ENCODE peak calls at places on chromosomes 5 and 9, in six cellular contexts. C is psoas muscle, J is breast epithelium, Y is heart left ventricle, Z is Caco-2, B is right lobe of liver. L is an unnamed sample. For H3K4me1, the result is how much of the 10 kb centered on the place peaks cover.

GRCh38 chr5:177302354-177303110 is 987 bp downstream of the RAB24 start:
- DNase-seq in C (peak), J (no peak), Y (no peak), Z (peak), B (no peak), L (no peak)

GRCh38 chr9:36728651-36729520 is 156.2 kb downstream of the MELK start:
- DNase-seq in C (no peak), J (no peak), Y (no peak), Z (peak), B (peak), L (peak)

GRCh38 chr9:136944519-136945332 is at the start of the genes C8G and FBXW5:
- DNase-seq in C (peak), J (peak), Y (peak), Z (peak), B (peak), L (peak)

GRCh38 chr5:54624671-54625583 is 107.4 kb downstream of the SNX18 start:
- DNase-seq in C (no peak), J (no peak), Y (no peak), Z (no peak), B (no peak), L (no peak)

GRCh38 chr5:96986450-96986849 is 50.6 kb downstream of the LNPEP start:
- DNase-seq in C (no peak), J (no peak), Y (no peak), Z (no peak), B (no peak), L (no peak)

GRCh38 chr9:31394040-31394473 is 990.4 kb upstream of the ACO1 start:
- DNase-seq in C (no peak), J (no peak), Y (no peak), Z (no peak), B (no peak), L (no peak)

GRCh38 chr5:55920784-55921183 is 69.6 kb downstream of the IL31RA start:
- DNase-seq in C (no peak), J (no peak), Y (no peak), Z (no peak), B (no peak), L (no peak)

GRCh38 chr5:77210091-77211012 is at the start of gene PDE8B:
- DNase-seq in C (no peak), J (no peak), Y (no peak), Z (no peak), B (peak), L (no peak)

GRCh38 chr9:7103382-7104170 is 345.8 kb downstream of the KDM4C start:
- DNase-seq in C (peak), J (no peak), Y (no peak), Z (no peak), B (no peak), L (no peak)

GRCh38 chr9:35195683-35196082 is 33.9 kb downstream of the UNC13B start:
- DNase-seq in C (no peak), J (no peak), Y (no peak), Z (no peak), B (no peak), L (no peak)

GRCh38 chr5:155799308-155799707 is 527.7 kb upstream of the SGCD start:
- DNase-seq in C (no peak), J (no peak), Y (peak), Z (no peak), B (no peak), L (peak)

GRCh38 chr9:136107953-136108647 is 10.6 kb downstream of the TMEM250 start:
- DNase-seq in C (peak), J (no peak), Y (no peak), Z (no peak), B (no peak), L (no peak)

GRCh38 chr5:35282805-35283204 is 52.5 kb upstream of the PRLR start:
- DNase-seq in C (no peak), J (no peak), Y (no peak), Z (no peak), B (no peak), L (no peak)

GRCh38 chr9:114911167-114911821 is 19.1 kb downstream of the TNFSF8 start:
- DNase-seq in C (no peak), J (no peak), Y (no peak), Z (peak), B (no peak), L (no peak)

GRCh38 chr9:36765468-36766341 is 193.0 kb downstream of the MELK start:
- DNase-seq in C (peak), J (peak), Y (peak), Z (no peak), B (no peak), L (peak)

GRCh38 chr5:141490771-141491170 is 1.9 kb downstream of the PCDHGC5 start:
- DNase-seq in C (no peak), J (no peak), Y (no peak), Z (no peak), B (no peak), L (no peak)

DNA sequence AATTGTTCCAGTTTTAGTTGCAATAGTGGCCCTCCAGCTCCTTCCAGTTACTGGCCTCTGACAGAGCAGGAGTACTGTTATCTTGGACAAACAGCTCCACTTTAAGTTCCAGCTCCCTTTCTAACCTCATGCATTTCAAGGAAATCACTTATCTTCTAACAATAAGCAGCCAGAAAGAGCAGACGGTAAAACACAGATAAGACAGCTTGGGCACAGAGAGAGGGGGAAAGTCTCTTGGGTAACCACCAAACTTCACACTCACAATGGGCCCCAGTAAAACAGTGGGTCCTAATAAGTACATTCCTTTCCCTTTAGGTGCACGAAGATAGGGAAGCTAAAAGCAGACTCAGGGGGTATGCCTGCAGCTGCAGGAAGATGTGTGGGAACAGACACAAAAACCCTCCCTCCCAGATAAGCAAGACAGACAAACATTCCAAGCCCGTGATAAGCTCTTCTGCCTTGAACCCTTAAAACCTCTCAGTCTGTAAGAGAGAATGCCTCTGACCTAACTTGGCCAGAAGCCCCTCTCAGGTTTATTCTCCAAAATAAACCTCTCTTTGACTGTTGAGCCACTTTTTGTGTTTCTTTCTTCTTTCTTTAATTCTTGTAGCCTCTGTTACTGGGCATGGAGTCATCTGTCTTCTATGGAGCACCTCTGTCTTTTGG is 30.8 kb downstream of the OR1J1 start:
- DNase-seq in C (no peak), J (no peak), Y (no peak), Z (no peak), B (no peak), L (no peak)
- H3K4me3 ChIP-seq in C (no peak), J (no peak), Y (no peak), Z (no peak), B (no peak), L (no peak)

DNA sequence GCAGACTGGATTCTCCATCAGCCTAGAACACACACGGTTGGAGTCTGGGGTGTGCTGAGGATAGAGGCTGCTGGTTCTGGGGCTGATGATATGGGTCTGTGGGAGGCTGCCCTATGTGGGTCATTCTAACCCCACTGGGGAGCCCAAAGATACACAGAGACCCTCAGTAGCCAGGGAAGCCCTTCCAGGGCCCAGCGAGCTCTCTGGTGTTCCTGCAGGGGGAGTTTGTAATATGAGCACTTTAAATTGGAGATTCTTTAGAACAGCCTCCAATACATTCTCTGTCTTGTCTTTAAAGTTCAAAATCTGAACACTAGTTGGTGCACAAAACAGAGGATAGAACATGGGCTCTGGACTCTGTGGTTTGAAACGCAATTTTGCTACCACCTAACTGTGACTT is 2.4 kb downstream of the ACTL7A start:
- DNase-seq in C (no peak), J (no peak), Y (no peak), Z (no peak), B (no peak), L (no peak)
- TF ChIP-seq CTCF in C (no peak), J (no peak), Y (no peak), Z (no peak), B (no peak), L (no peak)

GRCh38 chr5:142863856-142864255 is 93.7 kb downstream of the ARHGAP26 start:
- DNase-seq in C (no peak), J (no peak), Y (no peak), Z (peak), B (no peak), L (no peak)
- H3K4me1 ChIP-seq in C (under half), J (under half), Y (half or more), Z (half or more), B (under half), L (half or more)

DNA sequence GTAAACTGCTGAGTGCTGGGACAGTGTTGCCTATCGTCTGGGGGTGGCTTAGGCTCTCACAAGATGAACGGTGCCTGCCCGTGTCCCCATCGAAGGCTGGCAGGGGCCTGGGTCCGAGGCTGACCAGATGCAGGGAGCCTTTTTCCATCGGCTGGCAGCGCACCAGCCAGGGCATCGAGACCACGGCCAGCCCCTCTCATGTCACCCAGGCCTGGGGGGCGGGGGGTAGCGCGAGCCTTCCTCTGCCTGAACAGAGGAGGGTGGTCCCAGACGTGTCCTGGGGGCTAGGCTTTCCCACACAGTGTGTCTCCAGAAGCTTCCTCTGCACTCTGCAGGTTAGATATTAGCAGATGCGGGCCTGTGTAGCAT is 17.3 kb downstream of the FGD3 start:
- DNase-seq in C (no peak), J (no peak), Y (no peak), Z (no peak), B (peak), L (no peak)
- H3K4me3 ChIP-seq in C (peak), J (peak), Y (no peak), Z (peak), B (peak), L (peak)

DNA sequence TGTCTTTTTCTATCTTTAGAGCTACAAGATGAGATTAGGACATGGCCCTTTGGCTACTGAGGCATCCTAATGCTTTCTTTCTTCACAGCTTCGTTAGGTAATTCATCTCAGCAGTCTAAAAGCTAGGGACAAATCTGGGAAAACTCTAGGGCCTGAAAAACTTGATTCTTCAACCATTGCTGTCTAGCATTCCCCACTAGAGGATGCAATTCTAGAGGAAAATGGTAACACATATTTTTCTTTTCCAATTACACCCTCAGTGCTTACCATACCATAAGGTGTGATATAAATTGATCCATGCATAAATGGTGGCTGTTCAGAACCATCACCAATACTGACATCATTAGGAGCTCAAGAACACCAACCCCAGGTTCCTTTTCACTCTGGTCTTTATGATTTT is 525.8 kb upstream of the TRPC7 start:
- DNase-seq in C (no peak), J (no peak), Y (no peak), Z (no peak), B (no peak), L (no peak)
- TF ChIP-seq CTCF in C (no peak), J (no peak), Y (no peak), Z (no peak), B (no peak), L (no peak)

GRCh38 chr9:95067888-95068287 is 249.6 kb downstream of the FANCC start:
- DNase-seq in C (no peak), J (no peak), Y (no peak), Z (no peak), B (no peak), L (no peak)

GRCh38 chr9:95063300-95063699 is 254.2 kb downstream of the FANCC start:
- DNase-seq in C (no peak), J (peak), Y (no peak), Z (no peak), B (no peak), L (no peak)

GRCh38 chr9:95062601-95063065 is 254.9 kb downstream of the FANCC start:
- DNase-seq in C (no peak), J (peak), Y (no peak), Z (no peak), B (no peak), L (no peak)

GRCh38 chr9:95067057-95067456 is 250.5 kb downstream of the FANCC start:
- DNase-seq in C (no peak), J (peak), Y (no peak), Z (no peak), B (no peak), L (no peak)

GRCh38 chr9:95065224-95065623 is 252.3 kb downstream of the FANCC start:
- DNase-seq in C (peak), J (peak), Y (no peak), Z (no peak), B (no peak), L (no peak)
- H3K4me1 ChIP-seq in C (half or more), J (under half), Y (half or more), Z (under half), B (under half), L (half or more)

DNA sequence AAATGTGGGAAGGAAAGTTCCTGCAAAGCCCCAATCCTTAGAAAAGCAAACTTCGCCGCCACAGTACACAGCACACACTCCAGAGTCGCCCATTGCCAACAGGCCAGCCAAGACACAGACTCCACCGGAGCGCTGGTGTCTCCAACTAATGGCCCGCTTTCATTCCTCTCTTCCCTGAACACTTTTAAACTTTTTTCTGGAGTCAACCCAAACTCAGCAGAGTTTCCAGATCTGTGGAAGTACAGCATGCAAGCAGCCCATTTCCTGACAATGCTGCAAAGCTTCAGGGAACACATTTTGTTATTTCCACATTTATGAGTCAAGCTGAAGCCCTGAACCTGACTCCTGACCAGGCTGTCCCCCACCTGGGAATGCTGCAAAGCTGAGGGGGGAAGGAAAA is 351.9 kb downstream of the NFIB start:
- DNase-seq in C (no peak), J (no peak), Y (no peak), Z (no peak), B (no peak), L (no peak)
- H3K4me3 ChIP-seq in C (no peak), J (no peak), Y (no peak), Z (no peak), B (no peak), L (no peak)

GRCh38 chr5:116546743-116547124 is 27.9 kb downstream of the SEMA6A start:
- DNase-seq in C (no peak), J (no peak), Y (no peak), Z (no peak), B (no peak), L (no peak)

GRCh38 chr5:116544542-116545241 is 29.9 kb downstream of the SEMA6A start:
- DNase-seq in C (no peak), J (no peak), Y (no peak), Z (peak), B (no peak), L (no peak)

GRCh38 chr5:116542619-116543018 is 32.0 kb downstream of the SEMA6A start:
- DNase-seq in C (no peak), J (no peak), Y (no peak), Z (no peak), B (no peak), L (no peak)

GRCh38 chr5:116546033-116546742 is 28.4 kb downstream of the SEMA6A start:
- DNase-seq in C (no peak), J (no peak), Y (no peak), Z (peak), B (no peak), L (no peak)

GRCh38 chr5:116543501-116543900 is 31.1 kb downstream of the SEMA6A start:
- DNase-seq in C (no peak), J (no peak), Y (no peak), Z (no peak), B (no peak), L (no peak)
- TF ChIP-seq CTCF in C (no peak), J (no peak), Y (no peak), Z (no peak), B (no peak), L (no peak)

GRCh38 chr9:88747768-88748167 is 212.8 kb downstream of the NXNL2 start:
- DNase-seq in C (peak), J (no peak), Y (peak), Z (no peak), B (no peak), L (peak)
- H3K4me1 ChIP-seq in C (under half), J (under half), Y (under half), Z (under half), B (under half), L (under half)

DNA sequence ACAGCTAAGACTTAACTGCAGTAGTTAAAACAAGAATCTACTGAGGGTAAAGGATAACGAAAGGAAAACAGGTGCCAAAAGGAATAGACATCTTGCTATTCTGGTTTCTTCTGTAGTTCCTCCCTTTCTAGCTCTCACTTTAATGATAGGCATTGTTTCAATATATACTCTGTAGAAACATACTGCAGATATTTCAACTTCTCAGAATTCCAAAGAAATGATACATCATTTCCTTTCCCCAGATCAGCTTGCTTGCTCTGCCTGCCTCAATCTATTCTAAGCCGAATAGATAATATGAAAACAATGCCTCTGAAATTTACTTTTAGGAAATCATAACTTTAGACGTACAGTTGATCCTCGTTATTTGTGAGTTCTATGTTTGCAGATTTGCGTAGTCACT is 46.3 kb downstream of the ACO1 start:
- DNase-seq in C (no peak), J (no peak), Y (no peak), Z (no peak), B (no peak), L (no peak)
- H3K4me3 ChIP-seq in C (no peak), J (no peak), Y (no peak), Z (no peak), B (no peak), L (no peak)

L was measured in left ventricle myocardium inferior.